ENCODE peak calls at places on chromosomes 1 and 21, in seven cellular contexts. R, E, B, V, M, W and D are unnamed samples. For H3K4me1, the result is how much of the 10 kb centered on the place peaks cover.

GRCh38 chr1:224499204-224499603 is 64.6 kb upstream of the WDR26 start:
- DNase-seq in M (no peak), W (peak), B (no peak), R (no peak), V (no peak), E (no peak), D (no peak)

GRCh38 chr21:35343046-35343816 is 294.1 kb upstream of the RUNX1 start:
- DNase-seq in W (peak), R (peak), M (no peak), B (no peak), E (no peak), V (no peak), D (no peak)

GRCh38 chr1:4778056-4778455 is 123.6 kb downstream of the AJAP1 start:
- DNase-seq in V (peak), M (no peak), E (no peak), R (peak), W (peak), B (no peak), D (no peak)

GRCh38 chr1:202063093-202063492 is 52.7 kb downstream of the ELF3 start:
- DNase-seq in E (no peak), V (no peak), W (peak), B (no peak), R (no peak), M (no peak), D (no peak)

GRCh38 chr1:89808429-89809117 is 12.3 kb upstream of the LRRC8D start:
- DNase-seq in R (peak), V (no peak), B (no peak), M (no peak), W (peak), E (no peak), D (no peak)

GRCh38 chr1:51962486-51963356 is 27.8 kb downstream of the RAB3B start:
- DNase-seq in V (no peak), M (no peak), E (no peak), B (no peak), W (no peak), R (no peak), D (no peak)

GRCh38 chr1:177849130-177849529 is 120.7 kb downstream of the SEC16B start:
- DNase-seq in B (no peak), W (no peak), M (no peak), R (peak), E (no peak), V (no peak), D (no peak)

GRCh38 chr1:226482196-226482595 is 66.4 kb upstream of the STUM start:
- DNase-seq in W (no peak), M (no peak), E (no peak), B (no peak), R (no peak), V (no peak), D (no peak)

GRCh38 chr21:34536820-34537219 is 24.8 kb upstream of the KCNE1 start:
- DNase-seq in B (no peak), E (no peak), M (no peak), V (no peak), W (no peak), R (peak), D (no peak)

GRCh38 chr1:39272027-39272790 is 67.7 kb downstream of the MACF1 start:
- DNase-seq in B (no peak), V (no peak), W (no peak), E (peak), M (no peak), R (no peak), D (peak)

GRCh38 chr1:3348196-3348865 is 106.1 kb upstream of the ARHGEF16 start:
- DNase-seq in B (no peak), V (no peak), E (no peak), W (no peak), M (peak), R (no peak), D (no peak)

GRCh38 chr1:59686170-59686569 is 128.6 kb upstream of the HOOK1 start:
- DNase-seq in B (no peak), R (no peak), E (no peak), M (no peak), V (no peak), W (peak), D (no peak)

GRCh38 chr1:194014004-194014403 is 827.6 kb upstream of the B3GALT2 start:
- DNase-seq in M (no peak), E (no peak), B (no peak), V (no peak), R (peak), W (peak), D (no peak)

GRCh38 chr1:34786521-34787325 is 5.7 kb downstream of the GJB3 start:
- DNase-seq in E (peak), W (peak), R (peak), V (peak), M (peak), B (peak), D (peak)

GRCh38 chr1:233107130-233107529 is 156.7 kb downstream of the NTPCR start:
- DNase-seq in W (no peak), B (no peak), E (no peak), V (no peak), R (no peak), M (no peak), D (no peak)

GRCh38 chr1:39802496-39803260 is 14.0 kb upstream of the BMP8B start:
- DNase-seq in E (no peak), V (no peak), R (no peak), W (no peak), M (no peak), B (no peak), D (no peak)

GRCh38 chr1:16248603-16249534 is 11.9 kb upstream of the CPLANE2 start:
- DNase-seq in E (peak), M (peak), W (peak), B (peak), V (peak), R (peak), D (peak)

GRCh38 chr21:34946385-34947121 is 102.5 kb downstream of the RUNX1 start:
- DNase-seq in M (no peak), R (no peak), E (no peak), B (no peak), V (no peak), W (no peak), D (no peak)

GRCh38 chr1:110136911-110137310 is 13.4 kb upstream of the SLC6A17 start:
- DNase-seq in B (peak), R (no peak), E (no peak), V (no peak), M (no peak), W (no peak), D (peak)

GRCh38 chr1:114979278-114979891 is 50.2 kb upstream of the TSHB start:
- DNase-seq in B (no peak), V (no peak), M (peak), W (peak), E (peak), R (peak), D (peak)

GRCh38 chr1:234231893-234232276 is 141.4 kb upstream of the COA6 start:
- DNase-seq in W (no peak), M (no peak), E (no peak), B (no peak), R (no peak), V (no peak), D (no peak)

GRCh38 chr1:46753985-46754384 is 35.1 kb upstream of the EFCAB14 start:
- DNase-seq in E (no peak), W (no peak), M (no peak), B (no peak), R (no peak), V (no peak), D (no peak)

GRCh38 chr1:46755121-46755520 is 36.2 kb upstream of the EFCAB14 start:
- DNase-seq in V (no peak), B (no peak), W (no peak), R (no peak), E (no peak), M (no peak), D (no peak)

GRCh38 chr1:46757956-46758304 is 39.0 kb upstream of the EFCAB14 start:
- DNase-seq in R (no peak), W (no peak), B (no peak), V (no peak), E (no peak), M (no peak), D (no peak)

GRCh38 chr1:46760558-46761166 is 38.2 kb upstream of the CYP4B1 start:
- DNase-seq in B (no peak), R (no peak), E (no peak), V (no peak), W (no peak), M (no peak), D (no peak)

DNA sequence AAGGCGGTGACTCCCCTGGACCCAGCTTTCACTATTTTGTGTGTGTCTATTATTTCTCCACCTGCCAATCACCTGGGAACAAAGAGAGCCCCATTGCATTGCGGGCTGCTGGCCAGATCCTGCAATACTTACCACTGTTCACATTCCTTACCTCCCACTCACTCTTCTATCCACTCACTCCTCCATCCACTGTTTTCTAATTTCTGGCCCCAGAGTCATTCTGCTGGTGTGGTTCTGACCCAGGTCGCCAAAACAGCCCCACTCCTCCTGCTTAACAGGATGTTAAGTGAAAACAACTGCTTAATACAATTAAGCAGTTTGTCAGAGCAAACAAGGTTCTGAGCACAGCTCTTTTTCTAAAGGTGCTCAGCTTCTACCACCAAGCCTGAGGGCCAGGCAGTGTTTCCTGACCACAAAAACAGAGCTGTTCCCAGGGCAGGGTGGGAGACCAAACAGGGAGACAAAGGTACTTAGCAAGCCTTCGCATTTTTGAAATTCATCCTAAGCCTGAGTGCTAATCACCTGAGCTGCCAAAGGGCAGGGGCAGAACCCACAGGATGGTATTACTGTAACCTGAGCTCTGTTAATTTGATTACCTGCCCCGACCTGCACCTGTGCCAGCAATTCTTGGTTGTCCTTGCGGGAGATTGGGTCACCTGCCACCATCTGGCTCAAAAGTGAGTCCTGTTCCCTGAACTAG is 38.5 kb upstream of the EFCAB14 start:
- DNase-seq in V (no peak), M (no peak), E (no peak), W (peak), B (no peak), R (peak), D (peak)
- TF ChIP-seq CTCF in V (no peak), M (no peak), E (no peak), W (no peak), B (no peak), R (no peak), D (no peak)

GRCh38 chr1:27109103-27109822 is 45.7 kb downstream of the SLC9A1 start:
- DNase-seq in W (peak), V (no peak), E (peak), M (no peak), R (peak), B (no peak), D (no peak)

GRCh38 chr1:27103498-27103897 is 51.4 kb downstream of the SLC9A1 start:
- DNase-seq in W (no peak), B (no peak), R (no peak), E (no peak), V (no peak), M (no peak), D (no peak)

GRCh38 chr1:27108588-27108987 is 46.3 kb downstream of the SLC9A1 start:
- DNase-seq in E (no peak), R (no peak), W (no peak), B (no peak), V (no peak), M (no peak), D (no peak)

GRCh38 chr1:27105018-27105417 is 49.9 kb downstream of the SLC9A1 start:
- DNase-seq in B (no peak), W (no peak), M (no peak), R (no peak), E (no peak), V (no peak), D (no peak)

GRCh38 chr1:27106561-27107323 is 48.2 kb downstream of the SLC9A1 start:
- DNase-seq in W (no peak), E (no peak), V (no peak), M (no peak), R (no peak), B (no peak), D (no peak)
- H3K4me1 ChIP-seq in W (under half), E (under half), V (under half), M (under half), R (under half), B (under half), D (under half)

DNA sequence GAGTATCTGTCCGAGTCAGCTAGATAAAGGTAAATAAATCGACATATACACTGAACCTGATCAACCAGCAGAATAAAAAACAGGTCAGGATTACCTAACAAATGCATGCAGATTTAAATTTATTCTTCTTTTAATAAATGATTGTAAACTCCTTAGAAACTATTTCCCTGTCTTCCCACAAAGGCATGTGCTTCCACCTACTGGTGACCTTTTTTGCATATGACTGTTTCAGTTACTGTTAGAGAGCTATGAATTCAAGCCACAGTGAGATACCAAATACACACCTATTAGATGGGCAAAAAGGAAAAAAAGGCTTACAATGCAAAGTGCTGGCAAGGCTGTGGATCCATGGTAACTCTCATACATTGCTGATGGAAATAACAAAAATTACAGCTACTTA is 957.4 kb upstream of the NCAM2 start:
- DNase-seq in R (no peak), E (no peak), B (no peak), M (no peak), W (peak), V (no peak), D (no peak)
- TF ChIP-seq CTCF in R (no peak), E (peak), B (no peak), M (no peak), W (peak), V (no peak), D (peak)

GRCh38 chr1:19384772-19385187 is 72.7 kb downstream of the SLC66A1 start:
- DNase-seq in V (no peak), E (peak), W (no peak), R (no peak), B (no peak), M (no peak), D (no peak)

GRCh38 chr1:19385869-19386591 is 73.9 kb downstream of the SLC66A1 start:
- DNase-seq in E (peak), M (peak), W (no peak), V (peak), B (peak), R (peak), D (peak)

GRCh38 chr1:19385236-19385635 is 73.1 kb downstream of the SLC66A1 start:
- DNase-seq in W (no peak), E (peak), B (no peak), R (no peak), V (no peak), M (no peak), D (no peak)

GRCh38 chr1:19388980-19389379 is 76.9 kb downstream of the SLC66A1 start:
- DNase-seq in B (no peak), V (no peak), M (no peak), R (no peak), E (no peak), W (no peak), D (no peak)

GRCh38 chr1:19387045-19387467 is 74.9 kb downstream of the SLC66A1 start:
- DNase-seq in B (no peak), W (no peak), M (no peak), R (no peak), V (no peak), E (peak), D (no peak)
- H3K4me1 ChIP-seq in B (under half), W (under half), M (under half), R (under half), V (under half), E (under half), D (under half)